ENCODE peak calls at places on chromosomes 13 and 19, in seven cellular contexts. O, E, I, C, Z, Y and G are unnamed samples.

GRCh38 chr19:33749016-33749415 is 47.7 kb upstream of the KCTD15 start:
- DNase-seq in Y (no peak), E (no peak), I (no peak), C (no peak), O (no peak), Z (no peak), G (no peak)

GRCh38 chr13:95677564-95678386 is 836 bp downstream of the DNAJC3 start:
- DNase-seq in O (peak), Y (no peak), E (peak), C (no peak), Z (peak), I (peak), G (no peak)

GRCh38 chr13:98595134-98595533 is 18.2 kb upstream of the STK24 start:
- DNase-seq in E (no peak), O (no peak), Y (no peak), C (no peak), Z (no peak), I (no peak), G (no peak)

GRCh38 chr13:59319276-59319675 is 844.5 kb downstream of the DIAPH3 start:
- DNase-seq in Z (no peak), O (no peak), E (no peak), Y (no peak), I (no peak), C (no peak), G (no peak)

GRCh38 chr19:4343845-4344713 is 717 bp downstream of the MPND start:
- DNase-seq in I (no peak), Z (no peak), Y (peak), O (no peak), E (peak), C (no peak), G (no peak)

GRCh38 chr19:30225615-30226463 is 146.3 kb upstream of the ZNF536 start:
- DNase-seq in I (no peak), Z (no peak), E (no peak), C (no peak), Y (no peak), O (no peak), G (no peak)

GRCh38 chr19:17951151-17952040 is 15.5 kb upstream of the KCNN1 start:
- DNase-seq in O (no peak), Y (no peak), C (no peak), Z (no peak), I (no peak), E (no peak), G (no peak)

GRCh38 chr19:49678970-49679831 is 2.1 kb downstream of the PRMT1 start:
- DNase-seq in E (no peak), Z (no peak), I (no peak), C (no peak), O (no peak), Y (peak), G (peak)

GRCh38 chr13:112446867-112447266 is 70.7 kb downstream of the SPACA7 start:
- DNase-seq in E (no peak), O (no peak), I (no peak), C (no peak), Z (no peak), Y (no peak), G (peak)

GRCh38 chr13:19670147-19670546 is 36.7 kb downstream of the MPHOSPH8 start:
- DNase-seq in Y (no peak), Z (no peak), I (no peak), O (no peak), C (no peak), E (no peak), G (no peak)

GRCh38 chr13:51935326-51936171 is 73.8 kb downstream of the CCDC70 start:
- DNase-seq in Y (no peak), C (no peak), I (no peak), E (no peak), Z (no peak), O (no peak), G (no peak)

GRCh38 chr19:11375143-11375948 is 880 bp downstream of the SWSAP1 start:
- DNase-seq in Z (peak), E (no peak), I (no peak), Y (peak), C (peak), O (peak), G (peak)

GRCh38 chr19:4379383-4380253 is 20.7 kb downstream of the SH3GL1 start:
- DNase-seq in I (no peak), C (no peak), Z (peak), E (peak), Y (no peak), O (peak), G (peak)

GRCh38 chr13:76888421-76888820 is 2.2 kb upstream of the KCTD12 start:
- DNase-seq in Y (no peak), C (no peak), Z (no peak), O (no peak), E (no peak), I (no peak), G (no peak)

GRCh38 chr19:2888739-2889224 is 11.9 kb upstream of the ZNF57 start:
- DNase-seq in Y (no peak), C (no peak), I (no peak), Z (peak), E (no peak), O (peak), G (peak)

GRCh38 chr19:16342002-16342715 is 17.5 kb downstream of the KLF2 start:
- DNase-seq in O (no peak), I (no peak), Y (no peak), C (no peak), E (no peak), Z (no peak), G (no peak)

GRCh38 chr13:63208811-63209210 is 1793.2 kb upstream of the PCDH20 start:
- DNase-seq in I (no peak), C (no peak), O (no peak), Y (no peak), E (no peak), Z (no peak), G (no peak)

GRCh38 chr13:101231751-101232428 is 184.4 kb downstream of the NALCN start:
- DNase-seq in I (no peak), O (no peak), E (no peak), C (no peak), Y (no peak), Z (no peak), G (no peak)

GRCh38 chr19:53463263-53463662 is 4.3 kb upstream of the ZNF813 start:
- DNase-seq in O (no peak), I (peak), Y (peak), C (no peak), Z (peak), E (peak), G (peak)

GRCh38 chr19:41427647-41428480 is 690 bp upstream of the B3GNT8 start:
- DNase-seq in O (no peak), C (peak), Z (no peak), Y (peak), I (no peak), E (peak), G (peak)

GRCh38 chr19:30355586-30355985 is 16.6 kb upstream of the ZNF536 start:
- DNase-seq in I (no peak), E (no peak), O (no peak), Z (no peak), C (no peak), Y (no peak), G (no peak)

GRCh38 chr19:19053508-19054314 is 10.1 kb upstream of the SLC25A42 start:
- DNase-seq in C (no peak), E (no peak), Y (peak), I (no peak), Z (no peak), O (no peak), G (peak)

GRCh38 chr19:8388612-8388958 is 1.6 kb upstream of the RAB11B start:
- DNase-seq in Z (no peak), I (no peak), Y (no peak), C (no peak), O (no peak), E (no peak), G (no peak)
- H3K27ac ChIP-seq in Z (peak), I (no peak), Y (no peak), C (no peak), O (no peak), E (no peak), G (no peak)

GRCh38 chr13:43061496-43062280 is 38.3 kb downstream of the DNAJC15 start:
- DNase-seq in C (no peak), Y (no peak), E (no peak), I (no peak), O (no peak), Z (no peak), G (no peak)
- H3K27ac ChIP-seq in C (no peak), Y (no peak), E (no peak), I (no peak), O (no peak), Z (no peak), G (no peak)

GRCh38 chr13:37313383-37313782 is 207.9 kb upstream of the CSNK1A1L start:
- DNase-seq in I (no peak), O (no peak), E (no peak), Z (no peak), C (no peak), Y (no peak), G (no peak)
- H3K27ac ChIP-seq in I (no peak), O (no peak), E (no peak), Z (no peak), C (no peak), Y (no peak), G (no peak)

GRCh38 chr13:20848944-20849343 is 53.6 kb downstream of the XPO4 start:
- DNase-seq in E (no peak), O (no peak), Z (no peak), I (no peak), Y (no peak), C (no peak), G (no peak)
- H3K27ac ChIP-seq in E (no peak), O (no peak), Z (no peak), I (no peak), Y (no peak), C (no peak), G (no peak)

GRCh38 chr13:29704648-29705047 is 109.2 kb upstream of the SLC7A1 start:
- DNase-seq in I (no peak), C (no peak), Z (no peak), Y (no peak), O (no peak), E (no peak), G (no peak)

GRCh38 chr13:29702912-29703351 is 107.4 kb upstream of the SLC7A1 start:
- DNase-seq in I (no peak), O (peak), Y (no peak), E (peak), Z (no peak), C (peak), G (no peak)

GRCh38 chr13:29707876-29708543 is 112.5 kb upstream of the SLC7A1 start:
- DNase-seq in O (no peak), I (no peak), E (no peak), C (no peak), Y (no peak), Z (no peak), G (peak)

GRCh38 chr13:29706923-29707322 is 111.4 kb upstream of the SLC7A1 start:
- DNase-seq in C (no peak), O (no peak), E (no peak), Z (no peak), I (no peak), Y (no peak), G (no peak)

GRCh38 chr13:29703421-29703820 is 107.9 kb upstream of the SLC7A1 start:
- DNase-seq in O (no peak), E (no peak), Y (no peak), Z (no peak), C (no peak), I (no peak), G (no peak)
- H3K27ac ChIP-seq in O (no peak), E (no peak), Y (no peak), Z (no peak), C (no peak), I (no peak), G (no peak)

GRCh38 chr19:13865578-13866462 is 11.1 kb upstream of the NANOS3 start:
- DNase-seq in Y (peak), C (no peak), O (no peak), E (no peak), Z (no peak), I (no peak), G (no peak)
- H3K27ac ChIP-seq in Y (no peak), C (peak), O (peak), E (peak), Z (peak), I (no peak), G (no peak)

GRCh38 chr13:21175656-21176194 is 627 bp downstream of the SKA3 start:
- DNase-seq in E (no peak), I (no peak), Y (no peak), Z (no peak), C (no peak), O (no peak), G (no peak)
- H3K27ac ChIP-seq in E (peak), I (no peak), Y (no peak), Z (peak), C (peak), O (peak), G (no peak)